ENCODE peak calls at places on chromosomes 5 and 9, in five cellular contexts. H, F, X, W and P are unnamed samples.
A peak's percentile ranks its signal among the peaks of the same experiment; 100 is the strongest.

GRCh38 chr5:50653946-50654345 is 12.5 kb upstream of the PARP8 start:
- DNase-seq in H (no peak), F (no peak), X (no peak), W (no peak), P (no peak)

GRCh38 chr5:79602884-79603283 is 9.4 kb upstream of the TENT2 start:
- DNase-seq in H (no peak), F (no peak), X (no peak), W (no peak), P (no peak)

GRCh38 chr9:136532799-136533774 is 12.8 kb downstream of the NOTCH1 start:
- DNase-seq in H (peak; percentile 46), F (no peak), X (no peak), W (peak; percentile 74), P (no peak)

GRCh38 chr5:58183078-58183885 is 276.6 kb downstream of the PLK2 start:
- DNase-seq in H (no peak), F (no peak), X (no peak), W (no peak), P (no peak)

GRCh38 chr5:74640450-74641013 is at the start of gene ENC1:
- DNase-seq in H (peak; percentile 62), F (no peak), X (peak; percentile 90), W (peak; percentile 63), P (peak; percentile 91)

GRCh38 chr9:106621299-106621920 is 241.6 kb upstream of the ZNF462 start:
- DNase-seq in H (no peak), F (no peak), X (no peak), W (no peak), P (no peak)

GRCh38 chr9:128733256-128733655 is 9.3 kb upstream of the ZDHHC12 start:
- DNase-seq in H (no peak), F (no peak), X (no peak), W (no peak), P (peak; percentile 83)

GRCh38 chr5:17000296-17000939 is 64.3 kb upstream of the MYO10 start:
- DNase-seq in H (no peak), F (peak; percentile 97), X (no peak), W (no peak), P (no peak)

GRCh38 chr5:175829718-175830585 is 41.4 kb upstream of the CPLX2 start:
- DNase-seq in H (no peak), F (no peak), X (no peak), W (no peak), P (no peak)

GRCh38 chr5:150400020-150400326 is 12.7 kb downstream of the CD74 start:
- DNase-seq in H (no peak), F (no peak), X (no peak), W (no peak), P (no peak)

GRCh38 chr5:132089363-132089762 is 15.8 kb downstream of the CSF2 start:
- DNase-seq in H (no peak), F (no peak), X (no peak), W (no peak), P (no peak)

GRCh38 chr5:113147088-113147487 is 170.5 kb downstream of the DCP2 start:
- DNase-seq in H (no peak), F (peak; percentile 94), X (no peak), W (no peak), P (no peak)

GRCh38 chr9:111691686-111692329 is 30.4 kb downstream of the GNG10 start:
- DNase-seq in H (no peak), F (peak; percentile 16), X (no peak), W (no peak), P (no peak)

GRCh38 chr5:15533124-15533893 is 33.3 kb downstream of the FBXL7 start:
- DNase-seq in H (no peak), F (peak; percentile 38), X (no peak), W (no peak), P (no peak)

GRCh38 chr9:34628656-34629491 is at the start of gene ARID3C:
- DNase-seq in H (peak; percentile 22), F (no peak), X (no peak), W (no peak), P (no peak)

GRCh38 chr9:127193483-127193882 is 71.0 kb upstream of the ANGPTL2 start:
- DNase-seq in H (no peak), F (no peak), X (no peak), W (no peak), P (no peak)

GRCh38 chr9:75147638-75148037 is 59.3 kb downstream of the OSTF1 start:
- DNase-seq in H (no peak), F (no peak), X (no peak), W (no peak), P (no peak)

GRCh38 chr5:172696171-172696849 is 55.2 kb downstream of the NEURL1B start:
- DNase-seq in H (no peak), F (no peak), X (no peak), W (no peak), P (no peak)

GRCh38 chr5:80181618-80182211 is 74.1 kb downstream of the SERINC5 start:
- DNase-seq in H (no peak), F (no peak), X (no peak), W (no peak), P (no peak)

GRCh38 chr9:33193818-33194217 is 26.7 kb upstream of the B4GALT1 start:
- DNase-seq in H (no peak), F (no peak), X (no peak), W (no peak), P (no peak)

GRCh38 chr5:32290922-32291321 is 21.8 kb downstream of the MTMR12 start:
- DNase-seq in H (no peak), F (no peak), X (no peak), W (no peak), P (no peak)

GRCh38 chr5:142671801-142672200 is 14.1 kb downstream of the FGF1 start:
- DNase-seq in H (no peak), F (peak; percentile 51), X (no peak), W (no peak), P (no peak)

GRCh38 chr5:137842296-137842695 is 25.4 kb upstream of the MYOT start:
- DNase-seq in H (no peak), F (no peak), X (no peak), W (no peak), P (no peak)

GRCh38 chr9:3972687-3973086 is 327.2 kb downstream of the GLIS3 start:
- DNase-seq in H (no peak), F (no peak), X (no peak), W (no peak), P (no peak)

GRCh38 chr5:125896381-125896780 is 526.8 kb upstream of the GRAMD2B start:
- DNase-seq in H (no peak), F (no peak), X (no peak), W (no peak), P (no peak)

GRCh38 chr9:137784046-137784445 is 93.5 kb upstream of the CACNA1B start:
- DNase-seq in H (no peak), F (no peak), X (no peak), W (no peak), P (no peak)

GRCh38 chr5:14138608-14139540 is 4.3 kb upstream of the TRIO start:
- DNase-seq in H (no peak), F (no peak), X (no peak), W (no peak), P (no peak)

GRCh38 chr5:99037668-99038067 is 108.9 kb upstream of the CHD1 start:
- DNase-seq in H (peak; percentile 42), F (no peak), X (no peak), W (peak; percentile 10), P (no peak)

GRCh38 chr9:81499021-81499454 is 190.3 kb downstream of the TLE1 start:
- DNase-seq in H (no peak), F (peak; percentile 75), X (no peak), W (no peak), P (no peak)

GRCh38 chr5:170491479-170491878 is 12.3 kb upstream of the KCNIP1 start:
- DNase-seq in H (no peak), F (peak; percentile 73), X (no peak), W (no peak), P (no peak)

GRCh38 chr5:142770650-142771609 is 753 bp downstream of the ARHGAP26 start:
- DNase-seq in H (peak; percentile 47), F (no peak), X (peak; percentile 83), W (no peak), P (no peak)

GRCh38 chr9:137320555-137321384 is 18.7 kb upstream of the NRARP start:
- DNase-seq in H (no peak), F (no peak), X (no peak), W (no peak), P (peak; percentile 67)

GRCh38 chr5:73387630-73388370 is 60.8 kb downstream of the FOXD1 start:
- DNase-seq in H (peak; percentile 26), F (no peak), X (no peak), W (no peak), P (no peak)

GRCh38 chr9:2307480-2307879 is 292.3 kb downstream of the SMARCA2 start:
- DNase-seq in H (no peak), F (peak; percentile 88), X (no peak), W (no peak), P (no peak)